ENCODE peak calls at places on chromosomes 12 and 14, in five cellular contexts. P is HepG2, E is GM23248, O is mammary epithelial cell, H is hepatocyte. J is an unnamed sample.
A peak's percentile ranks its signal among the peaks of the same experiment; 100 is the strongest.

GRCh38 chr12:51591020-51591901 is at the start of gene SCN8A:
- DNase-seq in P (no peak), H (peak; percentile 80), E (peak; percentile 89), O (no peak), J (peak; percentile 39)

GRCh38 chr12:89685363-89685972 is 23.2 kb downstream of the ATP2B1 start:
- DNase-seq in P (no peak), H (no peak), O (no peak), E (no peak), J (no peak)

GRCh38 chr12:120639771-120640721 is at the start of gene CABP1:
- DNase-seq in P (peak; percentile 7), H (peak; percentile 55), E (no peak), O (no peak), J (no peak)

GRCh38 chr12:95653761-95654546 is 102.7 kb upstream of the USP44 start:
- DNase-seq in E (peak; percentile 90), O (peak; percentile 93), P (peak; percentile 70), H (peak; percentile 49), J (peak; percentile 34)

GRCh38 chr12:126667340-126667739 is 1599.6 kb upstream of the TMEM132C start:
- DNase-seq in O (peak; percentile 1), E (peak; percentile 78), P (no peak), H (no peak), J (peak; percentile 97)

GRCh38 chr14:71331393-71331792 is 424.1 kb downstream of the PCNX1 start:
- DNase-seq in H (no peak), P (no peak), O (no peak), E (no peak), J (no peak)

GRCh38 chr12:85155791-85156190 is 119.6 kb downstream of the LRRIQ1 start:
- DNase-seq in H (peak; percentile 13), P (peak; percentile 4), O (no peak), E (peak; percentile 31), J (peak; percentile 6)

GRCh38 chr12:117093431-117093830 is 5.8 kb downstream of the TESC start:
- DNase-seq in P (no peak), E (no peak), O (no peak), H (no peak), J (no peak)

GRCh38 chr14:104845033-104845666 is 19.9 kb upstream of the CEP170B start:
- DNase-seq in O (no peak), P (no peak), E (no peak), H (no peak), J (no peak)

GRCh38 chr14:99644035-99644587 is 818 bp upstream of the HHIPL1 start:
- DNase-seq in P (no peak), E (no peak), O (no peak), H (no peak), J (no peak)

GRCh38 chr14:99647407-99647806 is 2.5 kb downstream of the HHIPL1 start:
- DNase-seq in O (no peak), P (no peak), H (peak; percentile 26), E (no peak), J (peak; percentile 73)

GRCh38 chr14:99643343-99643742 is 1.6 kb upstream of the HHIPL1 start:
- DNase-seq in E (peak; percentile 25), H (no peak), O (no peak), P (no peak), J (no peak)

GRCh38 chr14:99645545-99646505 is 896 bp downstream of the HHIPL1 start:
- DNase-seq in O (no peak), H (no peak), P (no peak), E (no peak), J (no peak)

DNA sequence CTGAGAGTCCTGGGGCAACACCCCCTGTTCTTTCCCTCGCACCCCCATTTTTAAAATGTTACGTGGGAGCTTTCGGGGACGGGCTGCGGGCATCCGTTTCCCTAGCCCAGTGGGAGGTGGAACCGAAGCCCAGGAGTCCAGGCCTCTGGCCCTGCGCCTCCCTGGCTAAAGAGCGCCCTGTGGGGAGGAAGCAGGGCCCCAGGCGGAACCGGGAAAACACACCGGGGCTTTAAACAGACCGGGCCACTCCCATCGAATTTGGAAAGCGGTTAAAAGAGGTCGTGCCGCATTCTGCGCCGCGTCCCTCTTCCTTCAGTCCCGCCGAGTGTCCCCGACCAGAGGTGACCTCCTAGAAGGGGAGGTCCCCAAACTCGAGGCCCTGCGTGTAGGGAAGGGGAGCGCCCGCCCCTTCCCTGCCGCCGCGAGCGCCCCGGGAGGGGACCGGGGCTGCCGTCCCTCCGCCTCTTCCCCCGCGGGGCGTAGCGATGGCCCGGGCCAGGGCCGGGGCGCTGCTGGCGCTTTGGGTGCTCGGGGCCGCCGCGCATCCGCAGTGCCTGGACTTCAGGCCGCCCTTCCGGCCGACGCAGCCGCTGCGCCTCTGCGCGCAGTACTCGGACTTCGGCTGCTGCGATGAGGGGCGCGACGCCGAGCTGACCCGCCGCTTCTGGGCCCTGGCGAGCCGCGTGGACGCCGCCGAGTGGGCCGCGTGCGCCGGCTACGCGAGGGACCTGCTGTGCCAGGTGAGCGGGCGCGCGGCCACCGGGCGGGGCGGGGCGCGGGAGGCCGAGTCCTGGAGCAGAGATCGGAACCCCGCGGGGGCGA is at the start of gene HHIPL1:
- DNase-seq in O (no peak), P (no peak), H (peak; percentile 48), E (peak; percentile 66), J (peak; percentile 39)
- TF ChIP-seq EZH2 in O (no peak), P (no peak), H (no peak), E (no peak), J (no peak)

DNA sequence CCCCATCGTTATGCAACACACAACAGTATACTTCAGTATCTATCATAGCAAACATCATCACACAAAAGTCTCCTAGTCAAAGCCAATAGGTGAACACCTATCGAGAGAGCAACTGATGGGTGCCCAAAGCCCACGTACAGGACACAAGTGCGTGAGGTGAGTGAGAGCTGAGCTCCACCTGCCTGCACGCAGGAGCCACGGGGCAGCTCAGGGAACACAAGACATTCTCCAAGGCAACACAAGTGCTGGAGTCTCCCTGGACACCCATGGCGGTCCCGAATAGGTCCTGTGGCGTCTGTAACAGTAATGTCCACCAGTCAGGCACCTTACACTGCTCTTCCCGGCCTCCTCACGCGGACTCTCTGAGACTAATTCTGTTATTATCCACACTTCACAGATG is 44.3 kb downstream of the CDC42BPB start:
- DNase-seq in O (no peak), H (no peak), E (no peak), P (no peak), J (no peak)
- H3K79me2 ChIP-seq in O (peaks cover 94% of the 10 kb centered on the region), H (peaks cover 89% of the 10 kb centered on the region), E (peaks cover 100% of the 10 kb centered on the region), P (peaks cover 18% of the 10 kb centered on the region), J (peaks cover 87% of the 10 kb centered on the region)

DNA sequence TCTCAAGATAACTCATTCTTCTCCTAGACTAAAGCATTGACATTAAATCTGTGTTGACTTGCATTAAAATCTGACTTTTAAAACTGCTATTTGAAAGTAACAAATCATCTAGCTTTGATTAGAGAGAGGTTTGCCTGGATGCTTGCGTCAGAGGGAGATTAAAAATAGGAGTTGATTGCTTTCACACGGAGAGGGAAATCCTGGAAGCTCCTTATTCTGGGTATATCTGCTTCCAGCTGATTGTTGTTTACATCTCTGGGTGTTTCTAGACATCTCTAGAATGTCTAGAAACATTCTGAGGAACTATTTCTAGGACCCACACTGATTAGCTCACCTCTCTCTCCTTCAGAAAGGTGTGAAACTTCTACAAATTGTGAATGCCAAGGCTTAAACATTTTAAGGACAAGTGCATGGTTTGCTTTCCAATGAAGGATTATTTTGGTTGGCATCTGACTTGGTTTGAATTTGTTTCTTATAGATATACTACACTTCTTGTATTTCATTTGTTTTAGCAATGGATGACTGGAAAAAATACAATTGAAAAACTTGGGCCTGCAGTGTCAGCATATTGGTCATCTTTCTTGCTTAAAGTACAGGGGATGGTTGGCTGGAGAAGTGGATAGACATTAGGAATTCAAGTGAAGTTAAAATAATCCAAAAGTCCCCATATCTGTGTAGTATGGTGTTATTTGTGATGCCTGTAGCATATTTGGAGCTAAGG is 2.1 kb downstream of the DIP2B start:
- DNase-seq in E (no peak), H (no peak), P (no peak), O (no peak), J (peak; percentile 17)
- H3K4me3 ChIP-seq in E (peak overlapping the region; percentile 83), H (no peak overlapping the region), P (peak overlapping the region; percentile 98), O (peak overlapping the region; percentile 97), J (no peak overlapping the region)

DNA sequence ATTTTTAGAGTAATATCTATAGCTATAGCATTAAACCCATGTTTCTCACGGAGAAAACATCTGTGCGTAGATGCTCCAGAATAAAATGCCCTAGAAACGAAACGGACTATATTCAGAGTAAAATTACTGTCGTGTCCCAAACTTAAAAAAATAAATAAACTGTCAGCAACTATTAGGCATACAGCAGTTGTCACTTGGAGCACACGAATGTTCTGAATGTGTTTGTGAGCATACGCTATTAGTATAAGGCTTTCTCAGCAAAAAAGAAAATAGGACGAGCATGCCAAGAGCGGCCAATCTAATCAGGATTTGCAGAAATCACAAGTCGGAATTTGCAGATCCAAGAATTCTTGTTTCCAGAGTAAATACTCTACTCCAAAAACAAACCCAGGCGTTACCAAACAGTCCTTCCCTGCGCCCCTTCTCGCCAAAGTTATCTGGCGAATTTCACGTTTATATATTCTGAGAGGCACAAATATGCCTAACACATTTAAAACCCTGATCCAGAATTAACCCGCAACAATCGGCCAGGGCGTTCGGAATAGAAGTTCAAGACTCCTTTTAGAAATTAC is 835 bp downstream of the PTPN21 start:
- DNase-seq in O (no peak), H (no peak), E (peak; percentile 51), P (no peak), J (peak; percentile 22)
- TF ChIP-seq EZH2 in O (no peak), H (no peak), E (no peak), P (no peak), J (no peak)

DNA sequence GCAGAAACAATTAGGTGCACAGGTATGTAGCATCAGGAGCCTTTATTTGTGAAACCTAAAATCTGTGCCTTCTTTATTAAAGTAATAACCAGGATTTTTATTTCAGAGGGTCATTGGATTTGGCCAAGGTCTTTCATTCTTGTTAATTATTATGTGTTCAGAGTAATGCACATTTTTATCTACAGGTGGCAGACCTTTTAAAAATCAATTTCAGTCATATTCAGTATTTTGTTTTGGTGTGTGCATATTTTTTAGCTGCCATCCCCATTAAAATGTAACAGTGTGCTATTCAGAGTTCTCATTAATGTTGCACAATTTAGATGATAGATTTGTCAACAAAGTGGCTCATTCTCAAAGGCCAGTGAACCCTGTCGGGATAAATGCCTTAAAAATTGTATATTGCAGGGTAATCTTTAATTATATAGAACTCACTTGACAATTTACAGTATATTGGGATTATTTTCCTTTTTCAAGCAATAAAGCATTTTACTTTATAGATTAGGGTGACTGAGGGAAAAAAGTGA is 319.3 kb upstream of the SOX5 start:
- DNase-seq in O (no peak), H (no peak), E (no peak), P (no peak), J (no peak)
- H3K79me2 ChIP-seq in O (no peaks in the 10 kb centered on the region), H (no peaks in the 10 kb centered on the region), E (no peaks in the 10 kb centered on the region), P (no peaks in the 10 kb centered on the region), J (no peaks in the 10 kb centered on the region)

DNA sequence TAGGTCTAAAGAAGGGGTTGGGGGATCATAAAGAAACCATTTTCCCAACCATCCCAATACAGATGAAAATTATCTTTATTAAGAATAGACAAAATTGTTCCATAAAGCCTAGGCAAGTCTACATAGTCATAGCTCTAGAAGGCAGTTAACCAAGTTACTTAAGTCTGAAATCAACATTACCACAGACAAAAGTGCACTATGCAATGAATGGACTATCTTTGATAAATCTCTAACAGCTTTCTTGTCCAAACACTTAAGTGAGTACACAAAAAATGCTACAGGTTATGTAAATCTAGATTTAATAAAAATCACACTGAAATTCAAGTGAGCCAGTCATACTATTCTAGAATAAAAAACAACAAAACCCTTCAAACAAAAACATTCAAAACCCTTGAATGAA is 87.0 kb upstream of the GPHB5 start:
- DNase-seq in H (no peak), E (no peak), P (no peak), O (no peak), J (no peak)
- H3K4me3 ChIP-seq in H (no peak overlapping the region), E (no peak overlapping the region), P (no peak overlapping the region), O (no peak overlapping the region), J (no peak overlapping the region)